ENCODE peak calls at places on chromosomes 4 and X, in six cellular contexts. One of them, this sample, is unnamed. For H3K27me3, the result is how much of the 10 kb centered on the place peaks cover.

GRCh38 chr4:122917731-122918130 is 4.7 kb downstream of the NUDT6 start:
- DNase-seq in HepG2: no peak
- DNase-seq in HCT116: no peak
- DNase-seq in H1: no peak
- DNase-seq in K562: no peak
- DNase-seq in GM12878: no peak
- DNase-seq in this sample: no peak

GRCh38 chrX:23062359-23062758 is 62.6 kb downstream of the DDX53 start:
- DNase-seq in HCT116: no peak
- DNase-seq in GM12878: no peak
- DNase-seq in K562: no peak
- DNase-seq in HepG2: no peak
- DNase-seq in H1: no peak
- DNase-seq in this sample: no peak

GRCh38 chrX:41258871-41259270 is 75.1 kb upstream of the DDX3X start:
- DNase-seq in H1: no peak
- DNase-seq in K562: no peak
- DNase-seq in HCT116: no peak
- DNase-seq in GM12878: no peak
- DNase-seq in HepG2: no peak
- DNase-seq in this sample: no peak

GRCh38 chr4:113101669-113102068 is 52.2 kb downstream of the ANK2 start:
- DNase-seq in GM12878: no peak
- DNase-seq in K562: no peak
- DNase-seq in H1: no peak
- DNase-seq in HCT116: no peak
- DNase-seq in HepG2: peak
- DNase-seq in this sample: no peak

GRCh38 chr4:158903472-158904043 is 134.7 kb downstream of the FNIP2 start:
- DNase-seq in HCT116: no peak
- DNase-seq in H1: no peak
- DNase-seq in HepG2: no peak
- DNase-seq in K562: no peak
- DNase-seq in GM12878: no peak
- DNase-seq in this sample: no peak

GRCh38 chr4:7911044-7911578 is 28.6 kb downstream of the AFAP1 start:
- DNase-seq in GM12878: no peak
- DNase-seq in H1: no peak
- DNase-seq in K562: no peak
- DNase-seq in HepG2: no peak
- DNase-seq in HCT116: no peak
- DNase-seq in this sample: peak

GRCh38 chrX:9110808-9111207 is 76.9 kb upstream of the FAM9B start:
- DNase-seq in H1: no peak
- DNase-seq in GM12878: no peak
- DNase-seq in HCT116: no peak
- DNase-seq in HepG2: no peak
- DNase-seq in K562: no peak
- DNase-seq in this sample: no peak

GRCh38 chr4:124980276-124980752 is 267.8 kb upstream of the ANKRD50 start:
- DNase-seq in H1: no peak
- DNase-seq in HCT116: no peak
- DNase-seq in GM12878: no peak
- DNase-seq in HepG2: no peak
- DNase-seq in K562: no peak
- DNase-seq in this sample: no peak

GRCh38 chr4:181952478-181952877 is 290.7 kb upstream of the TENM3 start:
- DNase-seq in H1: no peak
- DNase-seq in HepG2: no peak
- DNase-seq in HCT116: no peak
- DNase-seq in GM12878: no peak
- DNase-seq in K562: no peak
- DNase-seq in this sample: no peak

GRCh38 chr4:20829958-20830357 is 129.7 kb downstream of the PACRGL start:
- DNase-seq in GM12878: no peak
- DNase-seq in K562: no peak
- DNase-seq in H1: no peak
- DNase-seq in HCT116: no peak
- DNase-seq in HepG2: no peak
- DNase-seq in this sample: no peak

GRCh38 chr4:2873329-2873728 is 29.7 kb downstream of the ADD1 start:
- DNase-seq in H1: no peak
- DNase-seq in K562: no peak
- DNase-seq in HCT116: no peak
- DNase-seq in GM12878: no peak
- DNase-seq in HepG2: no peak
- DNase-seq in this sample: no peak

GRCh38 chr4:144970597-144970996 is 127.4 kb downstream of the ANAPC10 start:
- DNase-seq in H1: no peak
- DNase-seq in HepG2: no peak
- DNase-seq in HCT116: no peak
- DNase-seq in GM12878: peak
- DNase-seq in K562: no peak
- DNase-seq in this sample: no peak

GRCh38 chr4:54527532-54527931 is 130.2 kb upstream of the KIT start:
- DNase-seq in K562: no peak
- DNase-seq in HepG2: no peak
- DNase-seq in H1: no peak
- DNase-seq in GM12878: no peak
- DNase-seq in HCT116: no peak
- DNase-seq in this sample: no peak

GRCh38 chrX:57379296-57379695 is 92.8 kb downstream of the FAAH2 start:
- DNase-seq in K562: no peak
- DNase-seq in HepG2: no peak
- DNase-seq in GM12878: no peak
- DNase-seq in H1: no peak
- DNase-seq in HCT116: no peak
- DNase-seq in this sample: no peak

GRCh38 chr4:71300964-71301363 is 37.9 kb upstream of the SLC4A4 start:
- DNase-seq in GM12878: no peak
- DNase-seq in K562: no peak
- DNase-seq in HCT116: no peak
- DNase-seq in H1: no peak
- DNase-seq in HepG2: no peak
- DNase-seq in this sample: no peak

GRCh38 chrX:152822383-152823086 is 8.0 kb downstream of the CETN2 start:
- DNase-seq in K562: no peak
- DNase-seq in HepG2: no peak
- DNase-seq in GM12878: no peak
- DNase-seq in HCT116: no peak
- DNase-seq in H1: no peak
- DNase-seq in this sample: no peak

GRCh38 chr4:186765138-186765537 is 41.5 kb upstream of the FAT1 start:
- DNase-seq in K562: peak
- DNase-seq in H1: peak
- DNase-seq in GM12878: no peak
- DNase-seq in HepG2: peak
- DNase-seq in HCT116: peak
- DNase-seq in this sample: no peak

GRCh38 chr4:136861081-136861480 is 671.2 kb downstream of the PCDH18 start:
- DNase-seq in H1: no peak
- DNase-seq in HCT116: no peak
- DNase-seq in HepG2: no peak
- DNase-seq in K562: no peak
- DNase-seq in GM12878: no peak
- DNase-seq in this sample: no peak

GRCh38 chr4:163107754-163108153 is 58.9 kb downstream of the NAF1 start:
- DNase-seq in K562: no peak
- DNase-seq in H1: no peak
- DNase-seq in HCT116: peak
- DNase-seq in GM12878: no peak
- DNase-seq in HepG2: no peak
- DNase-seq in this sample: no peak

GRCh38 chrX:1465261-1466231 is 12.8 kb upstream of the ASMTL start:
- DNase-seq in GM12878: no peak
- DNase-seq in H1: peak
- DNase-seq in K562: no peak
- DNase-seq in HepG2: no peak
- DNase-seq in HCT116: no peak
- DNase-seq in this sample: no peak

GRCh38 chrX:1462596-1463251 is 10.0 kb upstream of the ASMTL start:
- DNase-seq in HepG2: no peak
- DNase-seq in K562: no peak
- DNase-seq in GM12878: no peak
- DNase-seq in H1: peak
- DNase-seq in HCT116: no peak
- DNase-seq in this sample: no peak

GRCh38 chrX:1464282-1465131 is 11.8 kb upstream of the ASMTL start:
- DNase-seq in HepG2: no peak
- DNase-seq in GM12878: no peak
- DNase-seq in H1: peak
- DNase-seq in K562: no peak
- DNase-seq in HCT116: no peak
- DNase-seq in this sample: no peak

GRCh38 chrX:1462110-1462509 is 9.4 kb upstream of the ASMTL start:
- DNase-seq in HCT116: no peak
- DNase-seq in H1: no peak
- DNase-seq in GM12878: no peak
- DNase-seq in HepG2: no peak
- DNase-seq in K562: no peak
- DNase-seq in this sample: no peak

GRCh38 chrX:1463581-1464281 is 11.0 kb upstream of the ASMTL start:
- DNase-seq in H1: peak
- DNase-seq in HepG2: no peak
- DNase-seq in K562: no peak
- DNase-seq in GM12878: no peak
- DNase-seq in HCT116: no peak
- DNase-seq in this sample: no peak
- H3K4me3 ChIP-seq in H1: no peak
- H3K4me3 ChIP-seq in HepG2: no peak
- H3K4me3 ChIP-seq in K562: no peak
- H3K4me3 ChIP-seq in GM12878: no peak
- H3K4me3 ChIP-seq in HCT116: no peak
- H3K4me3 ChIP-seq in this sample: no peak

GRCh38 chrX:135432881-135433521 is 11.3 kb downstream of the SMIM10L2A start:
- DNase-seq in HepG2: no peak
- DNase-seq in GM12878: no peak
- DNase-seq in K562: no peak
- DNase-seq in H1: no peak
- DNase-seq in HCT116: no peak
- DNase-seq in this sample: no peak

GRCh38 chrX:135431886-135432285 is 10.1 kb downstream of the SMIM10L2A start:
- DNase-seq in K562: no peak
- DNase-seq in HepG2: no peak
- DNase-seq in H1: no peak
- DNase-seq in HCT116: no peak
- DNase-seq in GM12878: no peak
- DNase-seq in this sample: no peak

GRCh38 chrX:135425566-135425965 is 3.8 kb downstream of the SMIM10L2A start:
- DNase-seq in HCT116: no peak
- DNase-seq in GM12878: no peak
- DNase-seq in H1: no peak
- DNase-seq in HepG2: no peak
- DNase-seq in K562: no peak
- DNase-seq in this sample: no peak

GRCh38 chrX:135432453-135432852 is 10.7 kb downstream of the SMIM10L2A start:
- DNase-seq in HepG2: no peak
- DNase-seq in K562: no peak
- DNase-seq in H1: no peak
- DNase-seq in HCT116: no peak
- DNase-seq in GM12878: no peak
- DNase-seq in this sample: no peak

DNA sequence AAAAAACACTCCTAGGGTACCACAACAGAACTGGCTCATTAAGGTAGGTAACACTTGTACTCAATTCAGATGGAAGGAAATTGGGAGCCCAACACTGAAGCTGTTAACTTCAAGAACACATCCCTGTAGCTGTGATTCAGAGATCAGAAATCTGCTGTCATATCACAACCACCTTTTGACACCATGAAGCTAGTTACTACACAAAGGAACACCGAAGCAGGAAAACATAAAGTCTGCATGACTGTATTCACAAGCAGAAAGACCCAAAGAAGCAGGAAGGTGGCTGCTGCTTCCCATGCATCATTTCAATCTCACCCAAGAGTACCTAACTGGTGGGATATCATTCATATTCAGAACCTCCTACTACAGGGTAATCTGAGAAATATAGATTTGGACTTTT is 7.7 kb downstream of the SMIM10L2A start:
- DNase-seq in HCT116: no peak
- DNase-seq in H1: no peak
- DNase-seq in K562: no peak
- DNase-seq in GM12878: no peak
- DNase-seq in HepG2: no peak
- DNase-seq in this sample: no peak
- H3K27me3 ChIP-seq in HCT116: under half
- H3K27me3 ChIP-seq in H1: under half
- H3K27me3 ChIP-seq in K562: under half
- H3K27me3 ChIP-seq in GM12878: under half
- H3K27me3 ChIP-seq in HepG2: under half
- H3K27me3 ChIP-seq in this sample: under half

GRCh38 chrX:96861228-96861627 is 22.5 kb upstream of the RPA4 start:
- DNase-seq in GM12878: no peak
- DNase-seq in HCT116: no peak
- DNase-seq in HepG2: no peak
- DNase-seq in H1: no peak
- DNase-seq in K562: no peak
- DNase-seq in this sample: no peak
- TF ChIP-seq ZNF274 in GM12878: no peak
- TF ChIP-seq ZNF274 in HCT116: no peak
- TF ChIP-seq ZNF274 in HepG2: no peak
- TF ChIP-seq ZNF274 in H1: no peak
- TF ChIP-seq ZNF274 in K562: no peak
- TF ChIP-seq ZNF274 in this sample: no peak

GRCh38 chr4:785332-786073 is 40.4 kb downstream of the CPLX1 start:
- DNase-seq in K562: no peak
- DNase-seq in H1: no peak
- DNase-seq in HCT116: no peak
- DNase-seq in GM12878: no peak
- DNase-seq in HepG2: no peak
- DNase-seq in this sample: no peak

GRCh38 chr4:787561-787981 is 38.4 kb downstream of the CPLX1 start:
- DNase-seq in H1: no peak
- DNase-seq in HCT116: no peak
- DNase-seq in HepG2: no peak
- DNase-seq in K562: no peak
- DNase-seq in GM12878: no peak
- DNase-seq in this sample: no peak

GRCh38 chr4:788006-788635 is 37.8 kb downstream of the CPLX1 start:
- DNase-seq in H1: no peak
- DNase-seq in GM12878: no peak
- DNase-seq in K562: no peak
- DNase-seq in HCT116: no peak
- DNase-seq in HepG2: no peak
- DNase-seq in this sample: no peak

GRCh38 chr4:786074-786741 is 39.7 kb downstream of the CPLX1 start:
- DNase-seq in H1: no peak
- DNase-seq in GM12878: no peak
- DNase-seq in HCT116: no peak
- DNase-seq in K562: no peak
- DNase-seq in HepG2: no peak
- DNase-seq in this sample: no peak

DNA sequence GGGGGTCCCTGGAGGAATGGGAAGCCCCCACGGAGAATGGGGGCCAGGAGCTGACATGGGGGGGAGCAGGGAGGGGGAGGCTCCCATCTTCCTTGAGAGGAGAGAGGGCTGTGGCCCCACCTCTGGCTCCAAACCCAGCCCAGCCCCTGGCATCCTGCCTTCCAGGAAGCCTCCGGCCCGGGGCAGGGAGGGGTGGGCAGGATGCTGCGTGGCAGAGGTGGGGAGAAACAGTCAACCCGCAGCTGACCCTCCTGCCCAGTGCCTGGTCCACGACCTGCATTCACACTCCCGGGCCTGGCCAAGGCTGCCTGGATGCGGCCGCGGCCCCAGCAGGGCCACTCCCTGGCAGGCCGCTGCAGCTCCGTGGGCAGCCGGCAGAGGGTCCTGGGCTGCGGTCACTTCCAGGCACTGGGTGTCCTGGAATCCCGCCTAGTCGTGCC is 39.0 kb downstream of the CPLX1 start:
- DNase-seq in GM12878: no peak
- DNase-seq in H1: no peak
- DNase-seq in K562: no peak
- DNase-seq in HepG2: no peak
- DNase-seq in HCT116: no peak
- DNase-seq in this sample: no peak
- H3K4me3 ChIP-seq in GM12878: no peak
- H3K4me3 ChIP-seq in H1: no peak
- H3K4me3 ChIP-seq in K562: no peak
- H3K4me3 ChIP-seq in HepG2: no peak
- H3K4me3 ChIP-seq in HCT116: no peak
- H3K4me3 ChIP-seq in this sample: no peak

This sample was measured in NT2/D1.